ENCODE peak calls at places on chromosomes 1 and 21, in seven cellular contexts. U, M, F, T, B, A and Y are unnamed samples.

GRCh38 chr1:71656902-71657301 is 576.1 kb upstream of the ZRANB2 start:
- DNase-seq in U (no peak), M (no peak), F (no peak), T (no peak), B (no peak), A (no peak), Y (no peak)

GRCh38 chr1:37561794-37562132 is 5.0 kb downstream of the DNALI1 start:
- DNase-seq in U (no peak), M (no peak), F (peak), T (no peak), B (peak), A (no peak), Y (peak)

GRCh38 chr1:223713546-223714420 is 1.4 kb downstream of the CAPN2 start:
- DNase-seq in U (no peak), M (no peak), F (no peak), T (no peak), B (no peak), A (no peak), Y (peak)

GRCh38 chr1:119347858-119348257 is 20.7 kb upstream of the HAO2 start:
- DNase-seq in U (peak), M (no peak), F (no peak), T (peak), B (no peak), A (no peak), Y (no peak)

GRCh38 chr1:198156745-198157240 is at the start of gene NEK7:
- DNase-seq in U (no peak), M (peak), F (peak), T (peak), B (peak), A (peak), Y (peak)

GRCh38 chr1:28518745-28519341 is 13.0 kb downstream of the RCC1 start:
- DNase-seq in U (no peak), M (no peak), F (no peak), T (peak), B (no peak), A (peak), Y (no peak)

GRCh38 chr1:116131866-116132605 is 20.8 kb downstream of the MAB21L3 start:
- DNase-seq in U (no peak), M (no peak), F (no peak), T (peak), B (no peak), A (no peak), Y (no peak)

GRCh38 chr21:27359141-27359540 is 392.3 kb upstream of the ADAMTS5 start:
- DNase-seq in U (no peak), M (no peak), F (no peak), T (no peak), B (peak), A (no peak), Y (no peak)

GRCh38 chr1:182357913-182358312 is 33.7 kb downstream of the GLUL start:
- DNase-seq in U (no peak), M (no peak), F (no peak), T (no peak), B (no peak), A (no peak), Y (no peak)

GRCh38 chr1:236489710-236490377 is 33.9 kb upstream of the LGALS8 start:
- DNase-seq in U (no peak), M (no peak), F (peak), T (peak), B (peak), A (no peak), Y (peak)

GRCh38 chr1:8097077-8097799 is 71.1 kb upstream of the ERRFI1 start:
- DNase-seq in U (peak), M (no peak), F (no peak), T (peak), B (no peak), A (no peak), Y (no peak)

GRCh38 chr1:223210786-223211115 is 67.7 kb upstream of the TLR5 start:
- DNase-seq in U (no peak), M (no peak), F (no peak), T (no peak), B (no peak), A (no peak), Y (no peak)

GRCh38 chr1:237507005-237507404 is 383.7 kb downstream of the ZP4 start:
- DNase-seq in U (no peak), M (no peak), F (no peak), T (no peak), B (no peak), A (no peak), Y (no peak)

GRCh38 chr1:201582977-201583376 is 44.0 kb downstream of the NAV1 start:
- DNase-seq in U (no peak), M (no peak), F (no peak), T (no peak), B (no peak), A (no peak), Y (no peak)

GRCh38 chr1:38852780-38853179 is 6.8 kb downstream of the RRAGC start:
- DNase-seq in U (no peak), M (no peak), F (no peak), T (no peak), B (no peak), A (no peak), Y (no peak)

GRCh38 chr1:215583185-215583692 is 16.1 kb downstream of the KCTD3 start:
- DNase-seq in U (no peak), M (no peak), F (peak), T (no peak), B (no peak), A (no peak), Y (no peak)

GRCh38 chr1:233357595-233358446 is 30.3 kb downstream of the MAP3K21 start:
- DNase-seq in U (no peak), M (no peak), F (no peak), T (no peak), B (no peak), A (no peak), Y (no peak)

GRCh38 chr1:9602794-9603167 is 14.1 kb downstream of the TMEM201 start:
- DNase-seq in U (no peak), M (no peak), F (no peak), T (no peak), B (no peak), A (no peak), Y (no peak)